ENCODE peak calls at places on chromosomes 7 and 10, in five cellular contexts. E is small intestine; K is CD8-positive, alpha-beta memory T cell; U is IMR-90; G is body of pancreas. N is an unnamed sample.
A peak's percentile ranks its signal among the peaks of the same experiment; 100 is the strongest.

GRCh38 chr10:96370575-96371157 is 11.9 kb upstream of the OPALIN start:
- DNase-seq in U (peak; percentile 17), K (peak; percentile 47), G (peak; percentile 45), E (peak; percentile 59), N (peak; percentile 30)

GRCh38 chr7:16989883-16990413 is 108.2 kb upstream of the AGR3 start:
- DNase-seq in E (peak; percentile 92), K (no peak), G (peak; percentile 85), U (peak; percentile 80), N (peak; percentile 98)

GRCh38 chr7:47435889-47436312 is 146.0 kb downstream of the TNS3 start:
- DNase-seq in G (peak; percentile 73), E (peak; percentile 72), U (peak; percentile 81), K (no peak), N (peak; percentile 53)

GRCh38 chr7:117555260-117555659 is 75.4 kb downstream of the CFTR start:
- DNase-seq in U (no peak), K (no peak), G (no peak), E (no peak), N (no peak)

GRCh38 chr10:11444148-11444516 is 167.3 kb downstream of the USP6NL start:
- DNase-seq in E (no peak), K (no peak), G (no peak), U (no peak), N (no peak)

GRCh38 chr7:44283381-44284211 is 41.8 kb downstream of the CAMK2B start:
- DNase-seq in K (no peak), E (no peak), U (no peak), G (no peak), N (no peak)

GRCh38 chr10:79060641-79061255 is 8.0 kb upstream of the ZMIZ1 start:
- DNase-seq in E (no peak), G (peak; percentile 2), K (no peak), U (no peak), N (no peak)

GRCh38 chr10:116697816-116698215 is 44.5 kb downstream of the HSPA12A start:
- DNase-seq in U (no peak), G (no peak), K (no peak), E (no peak), N (no peak)

GRCh38 chr7:37352974-37353948 is 95.4 kb downstream of the ELMO1 start:
- DNase-seq in U (no peak), K (peak; percentile 81), E (peak; percentile 49), G (peak; percentile 37), N (no peak)

GRCh38 chr10:61078542-61078941 is 134.6 kb upstream of the RHOBTB1 start:
- DNase-seq in G (no peak), K (no peak), U (peak; percentile 13), E (no peak), N (no peak)

GRCh38 chr7:79822620-79823240 is 311.9 kb upstream of the GNAI1 start:
- DNase-seq in E (no peak), G (no peak), K (no peak), U (no peak), N (no peak)

GRCh38 chr7:84372155-84372621 is 177.6 kb upstream of the SEMA3A start:
- DNase-seq in K (no peak), E (no peak), U (peak; percentile 98), G (no peak), N (no peak)

GRCh38 chr7:109246330-109247077 is 676.8 kb downstream of the DNAJB9 start:
- DNase-seq in G (peak; percentile 2), E (no peak), U (no peak), K (no peak), N (peak; percentile 6)

GRCh38 chr10:121862042-121862441 is 65.8 kb downstream of the ATE1 start:
- DNase-seq in K (no peak), G (no peak), E (no peak), U (no peak), N (no peak)

GRCh38 chr10:61628875-61629513 is 33.7 kb upstream of the CABCOCO1 start:
- DNase-seq in G (no peak), K (no peak), U (peak; percentile 95), E (no peak), N (no peak)

GRCh38 chr7:25260862-25261454 is 32.7 kb upstream of the NPVF start:
- DNase-seq in K (peak; percentile 54), U (peak; percentile 53), G (no peak), E (peak; percentile 26), N (no peak)

GRCh38 chr7:2843711-2844152 is 376 bp downstream of the GNA12 start:
- DNase-seq in G (peak; percentile 44), E (no peak), K (no peak), U (peak; percentile 34), N (no peak)

GRCh38 chr7:140778975-140779374 is 82.5 kb downstream of the NDUFB2 start:
- DNase-seq in E (no peak), G (no peak), U (no peak), K (no peak), N (no peak)

GRCh38 chr10:11712761-11713160 is 29.4 kb upstream of the ECHDC3 start:
- DNase-seq in U (peak; percentile 27), K (no peak), G (no peak), E (no peak), N (no peak)

GRCh38 chr10:34058922-34059614 is 724.6 kb upstream of the NRP1 start:
- DNase-seq in U (no peak), G (no peak), E (no peak), K (no peak), N (no peak)

GRCh38 chr10:129477051-129477450 is 10.0 kb downstream of the MGMT start:
- DNase-seq in K (no peak), G (no peak), U (no peak), E (no peak), N (no peak)

GRCh38 chr10:88221616-88222015 is 358.2 kb downstream of the PTEN start:
- DNase-seq in E (no peak), G (no peak), U (no peak), K (no peak), N (no peak)

GRCh38 chr10:10364916-10365315 is 652.8 kb upstream of the CELF2 start:
- DNase-seq in E (no peak), G (no peak), K (no peak), U (no peak), N (no peak)
- H3K9me3 ChIP-seq in E (no peaks in the 10 kb centered on the region), G (no peaks in the 10 kb centered on the region), K (no peaks in the 10 kb centered on the region), U (no peaks in the 10 kb centered on the region), N (no peaks in the 10 kb centered on the region)

DNA sequence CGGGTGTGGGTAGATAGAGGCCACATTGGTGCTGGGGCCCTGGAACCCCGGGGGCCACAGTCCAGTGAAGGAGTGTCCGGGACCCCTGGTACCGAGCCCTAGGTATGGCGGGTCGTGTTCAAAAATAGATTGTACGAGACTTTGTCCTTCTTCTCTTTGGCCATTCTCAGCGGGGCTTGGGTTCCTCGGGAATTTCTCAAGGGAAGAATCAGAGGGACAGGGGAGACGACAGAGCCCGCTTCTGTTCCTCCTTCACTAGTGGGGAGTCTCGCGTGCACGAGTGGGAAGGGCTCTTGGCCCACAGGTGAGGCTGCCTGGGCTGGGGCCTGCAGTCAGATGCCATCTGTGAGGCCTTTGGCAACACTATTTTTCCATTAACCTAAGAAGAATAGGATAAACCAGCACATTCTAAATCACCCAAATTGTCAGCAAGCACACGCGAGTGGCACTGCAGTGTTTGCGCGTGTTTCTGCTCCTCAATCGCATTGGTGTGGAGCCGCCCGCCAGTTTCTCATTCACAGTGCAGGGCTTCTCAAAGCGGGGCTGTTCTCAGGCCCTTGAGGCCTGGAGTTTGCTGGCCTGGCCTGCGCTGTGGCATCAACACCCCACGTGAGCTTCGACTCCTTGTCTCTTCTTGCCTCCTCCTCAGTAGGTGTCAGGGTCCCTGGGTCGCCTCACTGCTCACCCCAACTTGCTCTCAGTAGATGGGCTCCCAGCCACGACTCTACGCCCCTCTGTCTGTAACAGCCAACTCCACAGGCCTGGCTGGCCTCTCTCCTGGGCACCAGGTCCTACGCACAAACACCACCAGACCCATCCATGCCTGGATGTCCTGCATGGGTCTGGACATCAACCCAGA is 187.6 kb upstream of the SHH start:
- DNase-seq in K (no peak), U (no peak), G (no peak), E (no peak), N (no peak)
- H3K9me3 ChIP-seq in K (no peaks in the 10 kb centered on the region), U (peaks cover 43% of the 10 kb centered on the region), G (no peaks in the 10 kb centered on the region), E (no peaks in the 10 kb centered on the region), N (no peaks in the 10 kb centered on the region)

GRCh38 chr10:131068311-131068710 is 243.2 kb downstream of the TCERG1L start:
- DNase-seq in G (no peak), K (no peak), U (no peak), E (no peak), N (no peak)
- H3K9me3 ChIP-seq in G (no peaks in the 10 kb centered on the region), K (no peaks in the 10 kb centered on the region), U (peaks cover 33% of the 10 kb centered on the region), E (no peaks in the 10 kb centered on the region), N (no peaks in the 10 kb centered on the region)

DNA sequence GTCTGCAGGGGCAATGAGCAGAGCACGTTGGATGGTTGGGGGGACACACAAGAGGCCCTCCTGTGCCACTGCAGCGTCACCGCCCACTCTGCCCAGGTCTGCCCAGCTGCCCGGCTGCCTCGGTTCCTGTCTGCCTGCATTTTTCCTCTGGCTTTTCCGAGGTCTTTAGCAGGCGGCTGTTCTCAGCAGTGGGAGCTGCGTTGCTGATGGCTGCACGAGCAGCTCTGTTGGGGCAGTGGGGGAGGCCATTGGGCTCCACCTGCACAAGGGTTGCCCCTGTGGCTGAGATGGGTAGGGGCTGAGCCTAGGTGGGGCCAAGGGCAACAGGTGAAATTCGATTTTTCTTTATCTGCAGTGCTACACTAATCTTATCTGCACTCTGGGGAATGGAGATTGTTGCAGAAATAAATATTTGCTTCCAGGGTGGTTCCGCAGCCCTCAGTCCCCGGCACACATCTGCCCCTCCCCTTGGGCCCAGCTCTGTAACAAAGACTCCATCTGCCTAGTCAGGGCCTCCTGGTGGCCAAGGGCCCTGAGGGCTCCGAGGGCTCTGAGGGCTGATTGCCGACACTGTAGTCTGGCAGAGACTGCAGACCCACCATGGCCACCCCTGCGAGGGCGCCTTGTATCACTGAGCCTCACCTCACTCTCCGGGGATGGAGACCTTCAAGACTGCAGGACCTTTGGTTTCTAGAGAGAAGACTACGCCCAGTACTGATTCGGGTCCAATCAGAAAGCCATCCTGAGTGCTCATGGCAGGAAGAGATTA is 141.7 kb upstream of the SHH start:
- DNase-seq in U (no peak), E (peak; percentile 83), K (no peak), G (peak; percentile 16), N (no peak)
- H3K9me3 ChIP-seq in U (peaks cover 14% of the 10 kb centered on the region), E (no peaks in the 10 kb centered on the region), K (no peaks in the 10 kb centered on the region), G (no peaks in the 10 kb centered on the region), N (no peaks in the 10 kb centered on the region)

DNA sequence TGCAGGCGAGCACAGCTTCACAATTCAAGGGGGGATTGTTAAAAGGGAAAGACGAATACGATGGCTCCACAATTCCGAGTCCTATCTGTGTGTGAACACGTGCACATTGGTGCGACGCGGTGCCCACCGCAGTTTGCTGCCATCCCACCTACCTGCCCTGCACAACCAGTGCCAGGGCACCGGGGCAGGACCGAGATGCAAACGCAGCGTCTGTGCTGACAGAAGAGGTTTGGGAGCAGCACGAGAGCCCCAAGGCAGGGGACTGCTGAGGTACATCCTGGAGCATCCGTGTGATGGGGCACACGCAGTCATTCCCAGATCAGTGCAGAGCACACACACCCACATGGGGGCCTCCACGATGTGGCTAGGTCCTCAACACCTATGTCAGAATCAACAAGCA is 221.3 kb downstream of the DNAJB6 start:
- DNase-seq in G (no peak), E (no peak), K (no peak), U (no peak), N (no peak)
- H3K9me3 ChIP-seq in G (no peaks in the 10 kb centered on the region), E (no peaks in the 10 kb centered on the region), K (no peaks in the 10 kb centered on the region), U (peaks cover 67% of the 10 kb centered on the region), N (no peaks in the 10 kb centered on the region)

GRCh38 chr7:99115379-99115778 is 28.5 kb downstream of the SMURF1 start:
- DNase-seq in K (no peak), E (no peak), U (no peak), G (no peak), N (no peak)
- H3K9me3 ChIP-seq in K (no peaks in the 10 kb centered on the region), E (no peaks in the 10 kb centered on the region), U (peaks cover 2% of the 10 kb centered on the region), G (no peaks in the 10 kb centered on the region), N (no peaks in the 10 kb centered on the region)